ENCODE peak calls at places on chromosomes 7 and 10, in five cellular contexts. One of them, this sample, is unnamed.

GRCh38 chr7:25478925-25479324 is 250.6 kb upstream of the NPVF start:
- DNase-seq in substantia nigra: no peak
- DNase-seq in cardiac muscle cell: no peak
- DNase-seq in Calu3: no peak
- DNase-seq in HT1080: peak; percentile 7
- DNase-seq in this sample: no peak

GRCh38 chr10:69718951-69719350 is 82.8 kb upstream of the COL13A1 start:
- DNase-seq in substantia nigra: no peak
- DNase-seq in cardiac muscle cell: no peak
- DNase-seq in Calu3: no peak
- DNase-seq in HT1080: no peak
- DNase-seq in this sample: no peak

GRCh38 chr7:133786401-133786937 is 340.7 kb upstream of the LRGUK start:
- DNase-seq in substantia nigra: no peak
- DNase-seq in cardiac muscle cell: no peak
- DNase-seq in Calu3: no peak
- DNase-seq in HT1080: no peak
- DNase-seq in this sample: no peak

GRCh38 chr7:88927-89921 is 103.1 kb upstream of the FAM20C start:
- DNase-seq in substantia nigra: no peak
- DNase-seq in cardiac muscle cell: no peak
- DNase-seq in Calu3: peak; percentile 84
- DNase-seq in HT1080: peak; percentile 98
- DNase-seq in this sample: peak; percentile 41

GRCh38 chr7:20317413-20317812 is 13.3 kb upstream of the ITGB8 start:
- DNase-seq in substantia nigra: no peak
- DNase-seq in cardiac muscle cell: no peak
- DNase-seq in Calu3: no peak
- DNase-seq in HT1080: no peak
- DNase-seq in this sample: no peak

GRCh38 chr7:11437987-11438386 is 394.0 kb downstream of the THSD7A start:
- DNase-seq in substantia nigra: no peak
- DNase-seq in cardiac muscle cell: no peak
- DNase-seq in Calu3: no peak
- DNase-seq in HT1080: peak; percentile 17
- DNase-seq in this sample: no peak

GRCh38 chr10:48306870-48307531 is 524 bp downstream of the MAPK8 start:
- DNase-seq in substantia nigra: peak; percentile 77
- DNase-seq in cardiac muscle cell: peak; percentile 77
- DNase-seq in Calu3: peak; percentile 58
- DNase-seq in HT1080: peak; percentile 22
- DNase-seq in this sample: peak; percentile 5

GRCh38 chr10:118621304-118621942 is 26.0 kb upstream of the PRLHR start:
- DNase-seq in substantia nigra: no peak
- DNase-seq in cardiac muscle cell: no peak
- DNase-seq in Calu3: peak; percentile 3
- DNase-seq in HT1080: no peak
- DNase-seq in this sample: no peak

GRCh38 chr10:113059001-113059780 is 109.1 kb downstream of the TCF7L2 start:
- DNase-seq in substantia nigra: peak; percentile 42
- DNase-seq in cardiac muscle cell: no peak
- DNase-seq in Calu3: no peak
- DNase-seq in HT1080: no peak
- DNase-seq in this sample: peak; percentile 62

GRCh38 chr7:92781117-92781720 is 55.2 kb downstream of the CDK6 start:
- DNase-seq in substantia nigra: peak; percentile 61
- DNase-seq in cardiac muscle cell: no peak
- DNase-seq in Calu3: no peak
- DNase-seq in HT1080: no peak
- DNase-seq in this sample: no peak

GRCh38 chr10:60479305-60480020 is 89.8 kb upstream of the ANK3 start:
- DNase-seq in substantia nigra: no peak
- DNase-seq in cardiac muscle cell: no peak
- DNase-seq in Calu3: no peak
- DNase-seq in HT1080: peak; percentile 24
- DNase-seq in this sample: no peak

GRCh38 chr10:31961675-31962074 is 33.0 kb upstream of the ARHGAP12 start:
- DNase-seq in substantia nigra: no peak
- DNase-seq in cardiac muscle cell: no peak
- DNase-seq in Calu3: no peak
- DNase-seq in HT1080: peak; percentile 73
- DNase-seq in this sample: no peak

GRCh38 chr7:6090738-6091505 is 59.7 kb downstream of the ANKRD61 start:
- DNase-seq in substantia nigra: no peak
- DNase-seq in cardiac muscle cell: no peak
- DNase-seq in Calu3: no peak
- DNase-seq in HT1080: no peak
- DNase-seq in this sample: no peak

GRCh38 chr7:39741942-39742623 is 118.7 kb downstream of the RALA start:
- DNase-seq in substantia nigra: no peak
- DNase-seq in cardiac muscle cell: peak; percentile 49
- DNase-seq in Calu3: peak; percentile 90
- DNase-seq in HT1080: peak; percentile 43
- DNase-seq in this sample: no peak

GRCh38 chr7:27784399-27785053 is 44.6 kb downstream of the TAX1BP1 start:
- DNase-seq in substantia nigra: no peak
- DNase-seq in cardiac muscle cell: peak; percentile 28
- DNase-seq in Calu3: peak; percentile 67
- DNase-seq in HT1080: peak; percentile 73
- DNase-seq in this sample: peak; percentile 14

This sample was measured in tibial nerve.